ENCODE peak calls at places on chromosomes 12 and 14, in five cellular contexts. Z, I, S, M and F are unnamed samples.

GRCh38 chr14:99262977-99263448 is 9.0 kb downstream of the BCL11B start:
- DNase-seq in I (no peak), M (no peak), S (no peak), Z (no peak), F (no peak)

GRCh38 chr12:114166360-114166759 is 200.2 kb upstream of the RBM19 start:
- DNase-seq in I (no peak), M (peak), Z (peak), S (peak), F (peak)

GRCh38 chr12:176321-177181 is 37.4 kb downstream of the SLC6A12 start:
- DNase-seq in M (no peak), S (peak), Z (peak), I (no peak), F (no peak)

GRCh38 chr14:32542507-32542906 is 213.4 kb downstream of the AKAP6 start:
- DNase-seq in Z (no peak), M (no peak), I (no peak), S (no peak), F (no peak)

GRCh38 chr12:116375278-116375842 is 97.9 kb upstream of the MED13L start:
- DNase-seq in S (no peak), Z (no peak), I (no peak), M (no peak), F (no peak)

GRCh38 chr14:95679148-95679547 is 7.1 kb upstream of the TCL1B start:
- DNase-seq in I (no peak), M (no peak), Z (no peak), S (no peak), F (no peak)

GRCh38 chr12:39632670-39633069 is 13.1 kb upstream of the ABCD2 start:
- DNase-seq in M (no peak), Z (no peak), I (no peak), S (no peak), F (no peak)

GRCh38 chr14:81805785-81806184 is 272.1 kb upstream of the SEL1L start:
- DNase-seq in I (no peak), M (no peak), Z (no peak), S (no peak), F (no peak)

GRCh38 chr14:42229976-42230375 is 623.3 kb downstream of the LRFN5 start:
- DNase-seq in M (no peak), I (no peak), S (no peak), Z (no peak), F (no peak)

GRCh38 chr12:100862600-100863149 is 68.1 kb downstream of the ANO4 start:
- DNase-seq in M (no peak), Z (no peak), S (no peak), I (no peak), F (no peak)

GRCh38 chr12:41699658-41700057 is 445.0 kb downstream of the GXYLT1 start:
- DNase-seq in S (no peak), Z (no peak), M (no peak), I (no peak), F (no peak)

GRCh38 chr12:41706376-41706775 is 438.3 kb downstream of the GXYLT1 start:
- DNase-seq in I (no peak), Z (no peak), S (no peak), M (no peak), F (no peak)

GRCh38 chr12:41697161-41697560 is 447.5 kb downstream of the GXYLT1 start:
- DNase-seq in Z (no peak), S (no peak), M (no peak), I (no peak), F (no peak)

GRCh38 chr12:41700940-41701339 is 443.7 kb downstream of the GXYLT1 start:
- DNase-seq in M (no peak), I (no peak), S (no peak), Z (no peak), F (no peak)

GRCh38 chr12:41701943-41702601 is 442.6 kb downstream of the GXYLT1 start:
- DNase-seq in Z (no peak), I (no peak), S (no peak), M (no peak), F (no peak)
- TF ChIP-seq FOXM1 in Z (no peak), I (no peak), S (no peak), M (no peak), F (no peak)

DNA sequence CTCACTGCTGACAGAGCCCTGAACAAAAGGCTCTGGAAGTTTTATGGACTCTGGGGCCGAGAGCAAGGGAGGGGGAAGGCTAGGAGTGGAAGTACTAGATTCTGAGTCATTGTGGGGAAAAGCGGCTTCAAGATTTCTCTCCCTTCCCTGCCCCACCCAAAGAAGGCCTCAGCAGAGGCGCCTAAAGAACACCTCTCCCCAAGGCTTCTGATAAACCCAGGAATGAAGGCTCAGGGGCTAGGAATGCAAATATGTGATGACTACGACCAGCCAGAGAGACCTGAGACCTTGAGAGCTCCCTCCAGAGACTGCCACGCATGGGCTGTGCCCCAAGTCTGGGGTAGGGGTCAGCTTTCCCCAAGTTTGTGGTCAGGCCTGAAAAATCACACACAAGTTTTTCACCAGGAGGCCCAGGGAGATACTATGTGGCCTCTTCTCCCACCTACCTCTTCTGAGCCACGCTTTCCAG is 130.7 kb upstream of the HIF1A start:
- DNase-seq in M (peak), I (no peak), S (peak), Z (no peak), F (no peak)
- TF ChIP-seq FOXM1 in M (no peak), I (no peak), S (no peak), Z (no peak), F (no peak)

GRCh38 chr12:57241556-57242310 is 9.3 kb downstream of the STAC3 start:
- DNase-seq in I (no peak), Z (peak), M (no peak), S (no peak), F (no peak)
- TF ChIP-seq FOXM1 in I (no peak), Z (no peak), M (no peak), S (no peak), F (no peak)

DNA sequence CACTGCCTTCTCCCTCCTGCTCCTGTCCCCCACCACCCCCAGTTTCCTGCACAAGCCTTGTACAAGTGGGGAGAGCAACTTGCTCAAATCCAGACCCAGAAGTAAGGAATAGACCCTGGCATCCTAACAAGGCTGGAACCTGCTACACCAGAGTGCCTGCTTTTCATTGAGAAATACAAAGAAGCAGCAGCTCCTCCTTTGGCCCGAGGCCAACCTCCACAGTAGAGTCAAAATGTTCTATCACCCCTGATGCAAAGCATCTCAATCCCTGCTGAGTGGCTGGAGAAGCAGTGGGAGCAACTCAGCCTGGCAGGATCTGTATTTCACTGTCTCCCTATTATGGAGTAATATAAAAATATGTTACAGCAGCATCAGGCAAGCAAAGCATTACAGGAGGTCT is 186.1 kb upstream of the EGLN3 start:
- DNase-seq in Z (no peak), S (no peak), I (no peak), M (no peak), F (no peak)
- TF ChIP-seq FOXM1 in Z (no peak), S (no peak), I (no peak), M (no peak), F (no peak)

GRCh38 chr14:73295198-73295796 is 58.0 kb downstream of the PAPLN start:
- DNase-seq in M (peak), Z (peak), S (peak), I (no peak), F (peak)
- TF ChIP-seq FOXM1 in M (no peak), Z (no peak), S (no peak), I (no peak), F (no peak)

GRCh38 chr12:110266381-110266909 is 14.6 kb upstream of the ATP2A2 start:
- DNase-seq in I (no peak), M (no peak), S (no peak), Z (peak), F (no peak)

GRCh38 chr12:110256780-110257431 is 24.1 kb upstream of the ATP2A2 start:
- DNase-seq in I (no peak), Z (no peak), S (no peak), M (no peak), F (no peak)

GRCh38 chr12:110258466-110258865 is 22.6 kb upstream of the ATP2A2 start:
- DNase-seq in I (no peak), Z (no peak), M (no peak), S (no peak), F (no peak)

GRCh38 chr12:110266980-110267620 is 13.9 kb upstream of the ATP2A2 start:
- DNase-seq in I (no peak), M (no peak), S (no peak), Z (peak), F (no peak)

DNA sequence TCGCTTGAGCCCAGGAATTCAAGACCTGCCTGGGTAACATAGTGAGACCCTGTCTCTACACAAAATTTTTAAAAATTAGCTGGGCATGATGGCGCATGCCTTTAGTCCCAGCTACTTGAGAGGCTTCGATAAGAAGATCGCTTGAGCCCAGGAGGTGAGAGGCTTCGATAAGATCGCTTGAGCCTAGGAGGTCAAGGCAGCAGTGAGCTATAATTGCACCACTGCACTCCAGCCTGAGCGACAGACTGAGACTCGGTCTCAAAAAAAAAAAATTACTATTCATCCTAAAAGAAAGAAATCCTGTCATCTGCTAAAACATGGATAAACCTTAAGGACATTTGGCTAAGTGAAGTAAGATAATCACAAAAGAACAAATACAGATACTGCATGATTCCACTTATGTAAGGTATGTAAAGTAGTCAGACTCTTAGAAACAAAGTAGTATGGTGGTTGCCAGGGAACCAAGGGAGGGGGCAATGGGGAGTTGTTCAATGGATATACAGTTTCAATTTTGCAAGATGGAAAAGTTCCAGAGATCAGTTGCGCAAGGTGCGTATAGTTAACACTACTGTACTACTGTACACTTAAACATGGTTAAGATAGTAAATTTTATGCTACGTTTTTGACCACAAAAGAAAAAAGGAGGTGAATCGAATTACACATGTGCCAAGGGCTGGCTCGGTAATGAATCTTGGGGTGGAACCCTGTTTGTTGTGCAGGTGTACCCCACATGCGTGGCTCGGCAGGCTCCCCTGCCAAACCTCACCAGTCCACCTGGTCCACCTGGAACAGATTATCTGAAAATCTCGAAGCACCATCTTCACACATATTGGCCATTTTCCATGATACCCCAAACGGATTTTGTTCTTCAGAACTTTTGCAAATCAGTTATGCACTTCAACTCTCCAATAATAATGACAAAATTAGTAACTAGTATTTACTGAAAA is 18.3 kb upstream of the ATP2A2 start:
- DNase-seq in M (no peak), I (no peak), S (peak), Z (no peak), F (no peak)
- TF ChIP-seq FOXM1 in M (no peak), I (no peak), S (no peak), Z (no peak), F (no peak)

GRCh38 chr12:53951577-53952334 is 2.9 kb upstream of the HOXC12 start:
- DNase-seq in I (no peak), Z (no peak), S (no peak), M (no peak), F (no peak)

GRCh38 chr12:53950789-53951576 is 3.7 kb upstream of the HOXC12 start:
- DNase-seq in Z (no peak), I (no peak), M (no peak), S (peak), F (no peak)

GRCh38 chr12:53953831-53954693 is 641 bp upstream of the HOXC12 start:
- DNase-seq in M (no peak), I (no peak), S (no peak), Z (no peak), F (no peak)

GRCh38 chr12:53952871-53953734 is 1.6 kb upstream of the HOXC12 start:
- DNase-seq in M (no peak), S (peak), I (no peak), Z (no peak), F (peak)

GRCh38 chr12:53952335-53952694 is 2.4 kb upstream of the HOXC12 start:
- DNase-seq in I (no peak), S (no peak), Z (peak), M (no peak), F (no peak)
- TF ChIP-seq FOXM1 in I (no peak), S (no peak), Z (no peak), M (no peak), F (no peak)

DNA sequence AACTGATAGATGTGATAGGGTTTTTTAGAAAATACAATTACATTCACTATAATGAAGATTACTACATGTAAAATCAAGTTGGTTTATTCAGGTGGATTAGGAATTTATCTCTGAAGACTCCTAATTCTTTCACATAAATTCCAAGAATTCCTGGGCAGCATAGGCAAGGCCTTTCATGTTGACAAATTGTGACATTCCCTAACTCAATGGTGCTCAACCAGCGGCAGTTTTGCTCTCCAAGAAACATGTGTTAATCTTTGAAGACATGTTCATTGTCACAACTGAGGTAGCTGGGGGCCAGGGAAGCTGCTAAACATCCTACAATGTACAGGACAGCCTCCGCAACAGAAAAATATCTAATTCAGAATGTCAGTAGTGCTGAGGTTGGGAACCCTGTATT is 46.3 kb downstream of the PTPRQ start:
- DNase-seq in M (no peak), S (no peak), I (no peak), Z (no peak), F (no peak)
- TF ChIP-seq FOXM1 in M (no peak), S (no peak), I (no peak), Z (no peak), F (no peak)